ENCODE peak calls at places on chromosomes 3 and 15, in four cellular contexts. E is GM23338; J is CD8-positive, alpha-beta memory T cell; B is body of pancreas. K is an unnamed sample.
A peak's percentile ranks its signal among the peaks of the same experiment; 100 is the strongest.

GRCh38 chr3:11521167-11521566 is 122.5 kb downstream of the VGLL4 start:
- DNase-seq in J (no peak), E (no peak), B (no peak), K (no peak)

GRCh38 chr3:158794936-158795518 is 6.8 kb upstream of the MFSD1 start:
- DNase-seq in B (no peak), J (no peak), E (peak; percentile 63), K (no peak)

GRCh38 chr15:82680200-82681102 is 29.2 kb downstream of the AP3B2 start:
- DNase-seq in B (peak; percentile 91), E (peak; percentile 94), J (peak; percentile 80), K (no peak)

GRCh38 chr15:58526647-58527192 is 94.9 kb downstream of the LIPC start:
- DNase-seq in B (no peak), E (no peak), J (no peak), K (no peak)

GRCh38 chr3:22960326-22960984 is 242.7 kb upstream of the UBE2E2 start:
- DNase-seq in E (peak; percentile 68), J (no peak), B (peak; percentile 76), K (no peak)

GRCh38 chr3:138187296-138188012 is at the start of gene ARMC8:
- DNase-seq in E (peak; percentile 81), B (peak; percentile 74), J (peak; percentile 22), K (peak; percentile 61)

GRCh38 chr15:40317580-40317979 is 5.9 kb upstream of the INAFM2 start:
- DNase-seq in E (no peak), B (no peak), J (no peak), K (no peak)

GRCh38 chr15:50229336-50229735 is 36.2 kb downstream of the HDC start:
- DNase-seq in B (no peak), J (no peak), E (no peak), K (no peak)

GRCh38 chr15:80072285-80072684 is 12.8 kb downstream of the ZFAND6 start:
- DNase-seq in J (peak; percentile 43), E (peak; percentile 91), B (peak; percentile 13), K (peak; percentile 39)

GRCh38 chr15:69782155-69782658 is 315.5 kb downstream of the TLE3 start:
- DNase-seq in B (no peak), J (no peak), E (no peak), K (no peak)

GRCh38 chr3:189797103-189797850 is 166.1 kb downstream of the TP63 start:
- DNase-seq in B (no peak), E (no peak), J (no peak), K (no peak)

GRCh38 chr3:157274644-157275137 is 114.7 kb upstream of the CCNL1 start:
- DNase-seq in J (no peak), E (peak; percentile 77), B (no peak), K (no peak)

GRCh38 chr15:90557651-90558084 is 27.9 kb downstream of the CRTC3 start:
- DNase-seq in J (no peak), E (no peak), B (peak; percentile 97), K (no peak)

GRCh38 chr15:74172751-74173544 is 562 bp upstream of the ISLR start:
- DNase-seq in B (peak; percentile 24), J (no peak), E (peak; percentile 43), K (no peak)

GRCh38 chr3:39137435-39137936 is 15.9 kb downstream of the CSRNP1 start:
- DNase-seq in B (no peak), J (no peak), E (no peak), K (no peak)

GRCh38 chr3:50630394-50630793 is 13.4 kb downstream of the MAPKAPK3 start:
- DNase-seq in J (no peak), B (no peak), E (no peak), K (no peak)

GRCh38 chr3:190941694-190942280 is 79.3 kb upstream of the GMNC start:
- DNase-seq in B (no peak), J (no peak), E (peak; percentile 30), K (no peak)

GRCh38 chr3:46484911-46485696 is 12.7 kb upstream of the RTP3 start:
- DNase-seq in J (no peak), B (peak; percentile 95), E (no peak), K (no peak)

GRCh38 chr3:126903521-126903920 is 79.4 kb upstream of the PLXNA1 start:
- DNase-seq in B (no peak), J (no peak), E (no peak), K (no peak)

GRCh38 chr15:68106656-68107055 is 52.5 kb downstream of the PIAS1 start:
- DNase-seq in B (no peak), J (no peak), E (peak; percentile 68), K (no peak)

GRCh38 chr3:119898478-119899177 is 116.7 kb downstream of the NR1I2 start:
- DNase-seq in E (no peak), J (no peak), B (no peak), K (no peak)

GRCh38 chr15:89671687-89672086 is 7.5 kb downstream of the PLIN1 start:
- DNase-seq in J (no peak), E (no peak), B (no peak), K (no peak)

GRCh38 chr15:68616397-68616796 is 37.6 kb downstream of the CORO2B start:
- DNase-seq in E (no peak), J (no peak), B (no peak), K (no peak)

GRCh38 chr3:127691494-127691893 is 18.7 kb downstream of the ABTB1 start:
- DNase-seq in B (no peak), E (no peak), J (no peak), K (no peak)

GRCh38 chr3:40995271-40995670 is 204.0 kb upstream of the CTNNB1 start:
- DNase-seq in E (no peak), J (no peak), B (no peak), K (no peak)

GRCh38 chr3:65262554-65262953 is 574.8 kb upstream of the ADAMTS9 start:
- DNase-seq in E (no peak), J (no peak), B (no peak), K (no peak)

GRCh38 chr15:40266828-40267304 is 16.0 kb downstream of the ANKRD63 start:
- DNase-seq in E (no peak), B (peak; percentile 33), J (no peak), K (no peak)

GRCh38 chr15:100818927-100819326 is 60.7 kb upstream of the ALDH1A3 start:
- DNase-seq in B (no peak), E (no peak), J (no peak), K (no peak)

GRCh38 chr3:170712336-170712735 is 126.5 kb upstream of the SLC7A14 start:
- DNase-seq in B (no peak), J (no peak), E (no peak), K (no peak)

GRCh38 chr15:101185770-101186169 is 66.1 kb downstream of the CHSY1 start:
- DNase-seq in E (no peak), J (no peak), B (no peak), K (no peak)

GRCh38 chr3:143188881-143189280 is 69.3 kb downstream of the CHST2 start:
- DNase-seq in B (no peak), E (no peak), J (no peak), K (no peak)

GRCh38 chr3:116164039-116164438 is 281.2 kb downstream of the LSAMP start:
- DNase-seq in E (no peak), J (no peak), B (no peak), K (no peak)

GRCh38 chr15:67823371-67824156 is 1.7 kb upstream of the SKOR1 start:
- DNase-seq in B (no peak), E (peak; percentile 48), J (no peak), K (no peak)

GRCh38 chr3:77189258-77189657 is 149.4 kb downstream of the ROBO2 start:
- DNase-seq in B (no peak), E (no peak), J (no peak), K (no peak)

GRCh38 chr15:74594455-74594854 is 21.2 kb upstream of the CLK3 start:
- DNase-seq in J (no peak), B (no peak), E (no peak), K (no peak)

GRCh38 chr3:31543375-31543774 is 10.7 kb downstream of the STT3B start:
- DNase-seq in J (no peak), B (no peak), E (no peak), K (no peak)
- H3K4me1 ChIP-seq in J (peaks cover 59% of the 10 kb centered on the region), B (peaks cover 31% of the 10 kb centered on the region), E (peaks cover 33% of the 10 kb centered on the region), K (peaks cover 21% of the 10 kb centered on the region)

GRCh38 chr3:8557298-8557697 is 55.7 kb downstream of the LMCD1 start:
- DNase-seq in J (no peak), B (peak; percentile 24), E (no peak), K (no peak)
- H3K4me1 ChIP-seq in J (no peaks in the 10 kb centered on the region), B (peaks cover 11% of the 10 kb centered on the region), E (peaks cover 5% of the 10 kb centered on the region), K (no peaks in the 10 kb centered on the region)

DNA sequence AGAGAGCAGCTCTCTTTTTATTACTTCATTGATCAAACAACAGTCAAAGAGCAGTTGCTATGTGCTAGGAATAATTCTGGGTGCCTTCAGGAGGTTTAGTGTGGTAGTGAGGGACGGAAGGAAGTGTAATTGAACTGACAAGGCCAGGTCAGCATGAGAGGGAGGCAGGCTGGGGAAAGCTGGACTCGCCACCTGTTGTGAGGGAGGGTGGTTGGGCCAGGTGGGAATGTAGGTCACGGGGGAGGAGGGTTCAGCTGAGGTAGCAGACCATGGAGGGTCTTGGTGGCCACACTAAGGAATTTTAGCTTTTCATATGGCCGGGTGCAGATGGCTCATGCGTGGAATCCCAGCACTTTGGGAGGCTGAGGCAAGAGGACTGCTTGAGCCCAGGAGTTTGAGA is 1.5 kb upstream of the MAP6D1 start:
- DNase-seq in B (no peak), J (no peak), E (peak; percentile 29), K (no peak)
- H3K4me1 ChIP-seq in B (peaks cover 29% of the 10 kb centered on the region), J (peaks cover 10% of the 10 kb centered on the region), E (peaks cover 6% of the 10 kb centered on the region), K (peaks cover 8% of the 10 kb centered on the region)

DNA sequence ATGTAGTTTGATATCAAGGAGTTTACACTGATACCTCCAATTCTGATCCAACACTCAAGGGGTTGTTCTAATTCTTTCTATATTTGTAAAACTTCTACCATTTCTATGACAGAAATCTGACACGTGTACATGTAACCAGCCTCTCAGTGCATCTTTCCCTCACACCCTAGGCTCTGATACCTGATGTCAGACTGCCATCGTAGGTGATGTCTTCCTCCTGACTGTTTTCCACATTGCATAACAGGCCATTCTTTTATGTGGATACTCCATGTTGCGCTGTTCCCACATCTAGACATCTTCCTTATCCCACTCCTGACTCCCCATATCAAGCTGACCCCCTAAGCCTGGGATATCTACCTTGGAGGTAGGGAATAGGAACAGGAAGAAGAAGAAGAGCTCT is 159.1 kb downstream of the FNDC3B start:
- DNase-seq in J (no peak), B (no peak), E (no peak), K (no peak)
- H3K4me1 ChIP-seq in J (no peaks in the 10 kb centered on the region), B (peaks cover 51% of the 10 kb centered on the region), E (peaks cover 24% of the 10 kb centered on the region), K (peaks cover 27% of the 10 kb centered on the region)

DNA sequence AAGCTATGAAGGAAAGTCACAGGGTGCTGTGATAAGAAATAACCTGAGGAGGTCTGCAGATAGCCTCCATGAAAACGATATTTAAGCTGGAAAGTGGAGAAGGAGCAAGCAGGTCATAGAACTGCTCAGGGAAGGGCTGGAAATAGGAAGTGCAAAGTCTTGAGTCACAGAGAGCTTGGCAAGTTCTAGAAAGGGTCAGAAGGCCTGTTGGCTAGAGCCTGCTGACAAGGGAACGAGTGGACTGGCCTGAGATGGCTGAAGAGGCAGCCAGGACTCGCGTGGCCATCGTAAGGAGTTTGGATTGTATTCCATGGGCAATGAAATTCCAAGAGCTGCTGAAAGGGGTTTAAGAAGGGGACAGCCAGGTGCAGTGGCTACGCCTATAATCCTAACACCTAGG is 64.7 kb upstream of the IL12A start:
- DNase-seq in B (no peak), J (no peak), E (no peak), K (no peak)
- H3K4me1 ChIP-seq in B (no peaks in the 10 kb centered on the region), J (no peaks in the 10 kb centered on the region), E (no peaks in the 10 kb centered on the region), K (no peaks in the 10 kb centered on the region)